ENCODE peak calls at places on chromosomes 12 and 14, in seven cellular contexts. Y is tibial nerve, J is stomach, V is A549, I is transverse colon, B is HepG2, O is suprapubic skin. A is an unnamed sample.

GRCh38 chr14:30988509-30988908 is 36.9 kb upstream of the AP4S1 start:
- DNase-seq in B (peak; percentile 49), V (no peak), Y (no peak), J (no peak), I (no peak), O (no peak), A (no peak)

GRCh38 chr12:117404203-117404853 is 42.9 kb upstream of the NOS1 start:
- DNase-seq in I (no peak), Y (no peak), O (no peak), B (no peak), J (no peak), V (no peak), A (no peak)

GRCh38 chr12:118960161-118960560 is 21.2 kb upstream of the SRRM4 start:
- DNase-seq in J (no peak), V (no peak), B (no peak), O (no peak), I (no peak), Y (no peak), A (no peak)

GRCh38 chr14:53890611-53891091 is 66.0 kb downstream of the BMP4 start:
- DNase-seq in J (no peak), V (no peak), O (no peak), B (peak; percentile 46), I (no peak), Y (no peak), A (no peak)

GRCh38 chr12:71250186-71250585 is 92.4 kb upstream of the TSPAN8 start:
- DNase-seq in J (no peak), B (no peak), O (no peak), V (no peak), I (no peak), Y (no peak), A (no peak)

GRCh38 chr14:76829650-76830421 is 3.6 kb downstream of the LRRC74A start:
- DNase-seq in O (peak; percentile 80), V (no peak), I (no peak), Y (peak; percentile 74), J (peak; percentile 50), B (peak; percentile 91), A (no peak)

GRCh38 chr12:110342157-110342556 is 61.1 kb downstream of the ATP2A2 start:
- DNase-seq in Y (no peak), I (no peak), B (no peak), O (no peak), V (no peak), J (no peak), A (no peak)

GRCh38 chr12:51118706-51119105 is 35.3 kb upstream of the CSRNP2 start:
- DNase-seq in O (no peak), I (no peak), Y (no peak), V (no peak), J (no peak), B (no peak), A (no peak)

GRCh38 chr14:60250318-60251035 is 1.5 kb downstream of the PPM1A start:
- DNase-seq in V (no peak), I (peak; percentile 26), J (no peak), B (peak; percentile 49), Y (no peak), O (no peak), A (no peak)

GRCh38 chr12:73629893-73630872 is 907.5 kb upstream of the ATXN7L3B start:
- DNase-seq in O (no peak), V (no peak), J (no peak), I (no peak), B (no peak), Y (no peak), A (no peak)

GRCh38 chr12:52156757-52157565 is 34.9 kb downstream of the KRT80 start:
- DNase-seq in J (peak; percentile 85), V (peak; percentile 81), B (peak; percentile 41), Y (peak; percentile 67), I (peak; percentile 83), O (no peak), A (peak; percentile 64)

GRCh38 chr12:115506822-115507629 is 770.5 kb downstream of the MED13L start:
- DNase-seq in B (peak; percentile 79), J (no peak), O (no peak), V (no peak), I (peak; percentile 7), Y (no peak), A (no peak)

GRCh38 chr12:116565963-116566362 is 6.8 kb downstream of the MAP1LC3B2 start:
- DNase-seq in J (no peak), Y (no peak), I (no peak), V (no peak), O (no peak), B (no peak), A (no peak)

GRCh38 chr14:89138846-89139245 is 278.2 kb downstream of the FOXN3 start:
- DNase-seq in Y (no peak), B (no peak), O (no peak), V (no peak), I (no peak), J (no peak), A (no peak)

GRCh38 chr12:102063066-102063465 is 1.3 kb upstream of the WASHC3 start:
- DNase-seq in V (no peak), O (no peak), J (no peak), Y (no peak), B (peak; percentile 35), I (no peak), A (no peak)

GRCh38 chr14:23639048-23639890 is 3.1 kb downstream of the DHRS2 start:
- DNase-seq in O (no peak), B (peak; percentile 86), V (no peak), I (no peak), J (no peak), Y (no peak), A (no peak)

GRCh38 chr14:102770910-102771543 is 6.2 kb upstream of the TRAF3 start:
- DNase-seq in I (no peak), B (no peak), J (no peak), O (no peak), Y (no peak), V (no peak), A (no peak)

GRCh38 chr14:102764220-102764671 is 13.0 kb upstream of the TRAF3 start:
- DNase-seq in V (no peak), J (no peak), I (no peak), O (no peak), Y (no peak), B (no peak), A (no peak)

GRCh38 chr14:102770147-102770909 is 6.9 kb upstream of the TRAF3 start:
- DNase-seq in I (no peak), B (no peak), Y (no peak), V (no peak), J (no peak), O (no peak), A (no peak)

GRCh38 chr14:102769049-102769327 is 8.3 kb upstream of the TRAF3 start:
- DNase-seq in B (no peak), V (no peak), I (no peak), Y (no peak), J (no peak), O (no peak), A (no peak)

GRCh38 chr14:102768223-102769048 is 8.8 kb upstream of the TRAF3 start:
- DNase-seq in I (no peak), Y (no peak), J (no peak), B (no peak), V (no peak), O (no peak), A (no peak)
- TF ChIP-seq EP300 in I (no peak), Y (peak; percentile 53), J (no peak), B (no peak), V (no peak), O (no peak), A (no peak)

DNA sequence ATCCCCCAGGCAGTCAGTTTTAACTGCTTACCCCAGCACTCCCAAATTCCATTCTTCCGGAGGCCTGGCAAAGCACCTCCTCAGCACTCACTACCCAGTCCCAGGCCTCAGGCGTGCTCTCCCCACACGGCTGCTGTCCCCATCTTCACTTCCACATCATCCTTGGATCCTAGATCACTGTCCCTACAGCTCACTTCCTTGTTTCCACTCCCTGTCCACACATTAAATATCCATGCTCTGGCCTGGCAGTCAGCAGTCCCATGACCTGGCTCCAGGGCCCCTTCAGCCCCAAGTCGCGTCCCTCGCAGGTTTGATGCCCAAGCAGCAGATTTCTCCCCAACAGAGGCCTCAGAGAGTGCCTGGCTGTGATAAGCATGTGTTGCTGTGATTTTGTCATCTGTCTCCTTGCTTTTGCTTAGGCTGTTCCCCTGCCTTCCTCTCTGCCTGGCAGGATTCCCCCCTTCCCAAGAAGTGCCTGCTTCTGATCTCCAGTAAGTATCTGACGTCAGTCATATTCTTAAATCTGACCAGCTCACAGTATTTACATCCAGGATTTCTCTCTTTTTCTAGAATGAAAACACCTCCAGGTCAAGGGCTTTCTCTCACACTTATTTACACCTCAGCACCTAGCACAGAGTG is 241.7 kb downstream of the ZFP36L1 start:
- DNase-seq in V (no peak), B (no peak), Y (no peak), I (no peak), O (no peak), J (no peak), A (no peak)
- TF ChIP-seq EP300 in V (no peak), B (no peak), Y (no peak), I (peak; percentile 77), O (no peak), J (no peak), A (no peak)

GRCh38 chr12:112894128-112894527 is 12.6 kb upstream of the OAS1 start:
- DNase-seq in I (no peak), V (no peak), Y (no peak), J (no peak), B (no peak), O (no peak), A (no peak)

GRCh38 chr12:112891093-112892024 is 15.4 kb upstream of the OAS1 start:
- DNase-seq in I (no peak), O (no peak), J (no peak), B (no peak), Y (no peak), V (no peak), A (no peak)

GRCh38 chr12:112887542-112887941 is 19.2 kb upstream of the OAS1 start:
- DNase-seq in Y (no peak), B (no peak), J (no peak), O (no peak), V (no peak), I (no peak), A (no peak)

GRCh38 chr12:112898380-112898779 is 8.4 kb upstream of the OAS1 start:
- DNase-seq in V (no peak), O (no peak), B (no peak), Y (no peak), J (no peak), I (no peak), A (no peak)

DNA sequence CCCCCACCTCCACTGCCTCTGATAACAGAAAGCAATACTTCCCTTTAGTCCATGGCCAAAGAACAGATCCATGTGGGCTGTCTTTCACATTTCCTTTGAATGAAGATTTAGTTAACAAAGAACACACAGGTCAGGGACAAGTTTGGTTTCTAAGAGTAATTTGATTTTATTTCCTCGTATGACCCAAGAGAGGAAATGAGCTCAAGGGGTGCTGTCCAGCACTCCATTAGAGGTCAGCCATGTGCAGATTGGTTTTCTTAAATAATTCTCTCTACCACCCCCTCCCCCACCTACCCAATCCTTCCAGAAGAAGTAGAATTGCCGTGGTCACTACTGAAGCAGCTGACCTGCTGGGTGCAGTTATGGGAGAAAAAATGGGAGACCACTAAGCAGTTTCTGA is 13.9 kb upstream of the OAS1 start:
- DNase-seq in O (no peak), Y (no peak), V (no peak), I (no peak), J (no peak), B (no peak), A (no peak)
- TF ChIP-seq EP300 in O (no peak), Y (no peak), V (no peak), I (no peak), J (no peak), B (no peak), A (no peak)

DNA sequence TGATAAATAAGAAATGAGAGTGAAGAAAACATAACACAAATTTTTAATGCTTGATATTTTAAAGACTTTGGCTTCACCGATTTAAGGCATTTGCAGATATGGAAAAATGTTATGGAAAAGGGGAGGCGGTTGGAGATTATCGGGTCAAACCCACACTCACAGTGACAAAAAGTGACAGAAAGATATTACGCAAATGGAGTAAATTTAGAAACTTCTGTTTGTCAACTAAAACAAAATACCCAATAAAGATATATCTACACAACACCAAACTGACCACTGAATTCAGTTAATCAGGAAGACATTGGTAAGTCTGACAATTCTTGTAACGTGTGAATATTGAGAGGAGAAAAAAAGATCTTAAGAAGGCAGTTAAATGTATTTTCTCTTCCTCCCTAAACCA is 2.5 kb downstream of the PPP1R12A start:
- DNase-seq in O (no peak), J (no peak), I (no peak), B (no peak), Y (no peak), V (no peak), A (no peak)
- TF ChIP-seq EP300 in O (no peak), J (no peak), I (no peak), B (no peak), Y (no peak), V (no peak), A (no peak)

A was measured in ovary.